ENCODE peak calls at places on chromosomes 1 and 21, in six cellular contexts. X, F, P, K, Y and R are unnamed samples.

GRCh38 chr1:205506409-205507196 is 2.1 kb downstream of the CDK18 start:
- DNase-seq in X (no peak), F (no peak), P (no peak), K (no peak), Y (no peak), R (no peak)

GRCh38 chr1:46619656-46620055 is 3.0 kb upstream of the MOB3C start:
- DNase-seq in X (no peak), F (no peak), P (no peak), K (no peak), Y (no peak), R (no peak)

GRCh38 chr1:100928128-100928527 is 32.2 kb downstream of the SLC30A7 start:
- DNase-seq in X (no peak), F (no peak), P (no peak), K (no peak), Y (no peak), R (no peak)

GRCh38 chr1:241724741-241725356 is 72.8 kb downstream of the WDR64 start:
- DNase-seq in X (no peak), F (no peak), P (no peak), K (no peak), Y (no peak), R (no peak)

GRCh38 chr1:115077984-115078330 is 11.3 kb downstream of the TSPAN2 start:
- DNase-seq in X (no peak), F (no peak), P (no peak), K (no peak), Y (no peak), R (no peak)

GRCh38 chr1:24189528-24189927 is 2.4 kb upstream of the IFNLR1 start:
- DNase-seq in X (no peak), F (no peak), P (no peak), K (no peak), Y (no peak), R (no peak)

GRCh38 chr1:89820423-89821321 is at the start of gene LRRC8D:
- DNase-seq in X (peak; percentile 75), F (peak; percentile 81), P (peak; percentile 75), K (no peak), Y (peak; percentile 72), R (peak; percentile 91)

GRCh38 chr1:101338714-101339430 is 102.1 kb downstream of the S1PR1 start:
- DNase-seq in X (no peak), F (no peak), P (no peak), K (no peak), Y (no peak), R (no peak)

GRCh38 chr1:19622204-19622603 is 21.9 kb upstream of the NBL1 start:
- DNase-seq in X (no peak), F (no peak), P (peak; percentile 80), K (no peak), Y (no peak), R (no peak)

GRCh38 chr21:35244514-35244913 is 195.4 kb upstream of the RUNX1 start:
- DNase-seq in X (no peak), F (peak; percentile 22), P (no peak), K (no peak), Y (no peak), R (no peak)

GRCh38 chr1:30734106-30734505 is 10.7 kb upstream of the MATN1 start:
- DNase-seq in X (no peak), F (no peak), P (no peak), K (no peak), Y (no peak), R (no peak)

GRCh38 chr1:70707214-70707613 is 296.1 kb downstream of the CTH start:
- DNase-seq in X (no peak), F (no peak), P (no peak), K (no peak), Y (no peak), R (no peak)

GRCh38 chr1:229403573-229403972 is 30.3 kb downstream of the ACTA1 start:
- DNase-seq in X (no peak), F (no peak), P (no peak), K (no peak), Y (no peak), R (no peak)

GRCh38 chr1:15116966-15117365 is 36.6 kb upstream of the TMEM51 start:
- DNase-seq in X (no peak), F (peak; percentile 52), P (no peak), K (no peak), Y (no peak), R (no peak)

GRCh38 chr1:243475966-243476365 is 220.1 kb downstream of the SDCCAG8 start:
- DNase-seq in X (no peak), F (no peak), P (peak; percentile 39), K (no peak), Y (no peak), R (no peak)

GRCh38 chr1:43451157-43451591 is 2.6 kb downstream of the HYI start:
- DNase-seq in X (no peak), F (no peak), P (no peak), K (no peak), Y (no peak), R (no peak)

GRCh38 chr21:46100426-46100825 is 2.5 kb downstream of the COL6A2 start:
- DNase-seq in X (no peak), F (no peak), P (no peak), K (no peak), Y (no peak), R (peak; percentile 6)

GRCh38 chr1:88922214-88922613 is 30.8 kb upstream of the GTF2B start:
- DNase-seq in X (no peak), F (no peak), P (no peak), K (no peak), Y (no peak), R (no peak)

GRCh38 chr1:169892819-169893644 is 664 bp downstream of the SCYL3 start:
- DNase-seq in X (no peak), F (peak; percentile 25), P (peak; percentile 46), K (no peak), Y (no peak), R (no peak)

GRCh38 chr1:54407957-54408700 is 1.9 kb upstream of the SSBP3 start:
- DNase-seq in X (no peak), F (no peak), P (peak; percentile 42), K (peak; percentile 43), Y (no peak), R (no peak)

GRCh38 chr1:17875882-17876280 is 120.7 kb downstream of the ACTL8 start:
- DNase-seq in X (no peak), F (no peak), P (peak; percentile 27), K (no peak), Y (no peak), R (no peak)

GRCh38 chr1:155175927-155176371 is 2.3 kb downstream of the TRIM46 start:
- DNase-seq in X (no peak), F (peak; percentile 72), P (peak; percentile 26), K (no peak), Y (peak; percentile 22), R (peak; percentile 46)

GRCh38 chr1:78255378-78255777 is 209.6 kb downstream of the GIPC2 start:
- DNase-seq in X (no peak), F (no peak), P (no peak), K (no peak), Y (no peak), R (no peak)

GRCh38 chr1:36108314-36108713 is 16.7 kb downstream of the COL8A2 start:
- DNase-seq in X (no peak), F (no peak), P (no peak), K (no peak), Y (no peak), R (no peak)

GRCh38 chr1:37845049-37845646 is 14.2 kb downstream of the MTF1 start:
- DNase-seq in X (no peak), F (no peak), P (no peak), K (no peak), Y (no peak), R (no peak)